ENCODE peak calls at places on chromosome 21, in eight cellular contexts. Z is psoas muscle, I is progenitor cell of endocrine pancreas, J is kidney, M is mesothelial cell of epicardium, B is foreskin keratinocyte, S is endothelial cell, F is left ventricle myocardium inferior. Q is an unnamed sample.

GRCh38 chr21:46100020-46100419 is 2.1 kb downstream of the COL6A2 start:
- DNase-seq in F (no peak), J (peak), M (peak), B (no peak), S (no peak), I (no peak), Z (no peak), Q (no peak)

GRCh38 chr21:44331650-44332306 is 7.4 kb downstream of the CFAP410 start:
- DNase-seq in S (no peak), J (no peak), M (no peak), F (no peak), I (no peak), B (no peak), Z (no peak), Q (peak)

GRCh38 chr21:46327711-46328110 is 3.8 kb downstream of the PCNT start:
- DNase-seq in F (no peak), S (no peak), M (no peak), B (no peak), I (no peak), J (no peak), Z (no peak), Q (no peak)

GRCh38 chr21:45641480-45642035 is 2.0 kb upstream of the PCBP3 start:
- DNase-seq in F (no peak), I (no peak), J (no peak), Z (no peak), B (no peak), M (no peak), S (no peak), Q (no peak)

GRCh38 chr21:40846566-40847411 is at the start of gene DSCAM:
- DNase-seq in B (peak), J (no peak), I (peak), M (peak), Z (no peak), S (peak), F (no peak), Q (peak)

GRCh38 chr21:19648376-19648775 is 1244.8 kb upstream of the TMPRSS15 start:
- DNase-seq in M (no peak), I (no peak), F (no peak), Z (no peak), J (no peak), B (no peak), S (no peak), Q (no peak)

GRCh38 chr21:45938453-45938755 is 43.2 kb upstream of the COL6A1 start:
- DNase-seq in J (no peak), F (no peak), Z (no peak), I (no peak), M (no peak), S (no peak), B (no peak), Q (no peak)

GRCh38 chr21:16179732-16180131 is 449.9 kb downstream of the USP25 start:
- DNase-seq in I (no peak), B (no peak), S (no peak), M (no peak), J (no peak), Z (no peak), F (no peak), Q (no peak)

GRCh38 chr21:45270306-45270821 is 17.3 kb downstream of the POFUT2 start:
- DNase-seq in M (no peak), I (no peak), J (peak), S (no peak), B (no peak), Z (no peak), F (no peak), Q (no peak)

GRCh38 chr21:46325073-46325912 is 1.3 kb downstream of the PCNT start:
- DNase-seq in J (peak), Z (peak), I (peak), B (peak), F (peak), M (peak), S (peak), Q (peak)

GRCh38 chr21:15686506-15686905 is 43.3 kb upstream of the USP25 start:
- DNase-seq in Z (no peak), B (no peak), I (no peak), M (no peak), F (no peak), S (no peak), J (no peak), Q (no peak)

GRCh38 chr21:28521932-28522826 is 470.5 kb downstream of the LTN1 start:
- DNase-seq in M (no peak), Z (no peak), I (no peak), B (no peak), F (no peak), J (no peak), S (peak), Q (peak)

GRCh38 chr21:22421416-22422190 is 1423.4 kb downstream of the NCAM2 start:
- DNase-seq in I (no peak), S (no peak), Z (no peak), J (no peak), B (no peak), M (no peak), F (no peak), Q (no peak)

GRCh38 chr21:42750737-42751530 is 97.5 kb downstream of the PDE9A start:
- DNase-seq in Z (no peak), B (no peak), F (no peak), S (no peak), J (peak), I (no peak), M (no peak), Q (no peak)

GRCh38 chr21:39681845-39682244 is 63.1 kb upstream of the IGSF5 start:
- DNase-seq in B (peak), Z (no peak), J (no peak), F (no peak), M (no peak), I (no peak), S (no peak), Q (no peak)

GRCh38 chr21:42056468-42056867 is 14.6 kb upstream of the UMODL1 start:
- DNase-seq in Z (no peak), F (no peak), I (no peak), S (no peak), B (no peak), M (no peak), J (peak), Q (no peak)

GRCh38 chr21:41684381-41685245 is 82.2 kb downstream of the RIPK4 start:
- DNase-seq in J (no peak), S (no peak), Z (no peak), B (peak), I (no peak), M (no peak), F (no peak), Q (no peak)

GRCh38 chr21:45954271-45954670 is 27.3 kb upstream of the COL6A1 start:
- DNase-seq in J (no peak), M (no peak), F (no peak), S (no peak), I (no peak), Z (no peak), B (no peak), Q (no peak)

GRCh38 chr21:31732891-31733520 is 1.1 kb upstream of the SCAF4 start:
- DNase-seq in F (no peak), J (no peak), B (no peak), I (no peak), M (no peak), Z (no peak), S (no peak), Q (peak)

GRCh38 chr21:41479686-41480085 is 28.3 kb downstream of the TMPRSS2 start:
- DNase-seq in J (no peak), F (no peak), I (no peak), B (no peak), Z (no peak), M (no peak), S (no peak), Q (no peak)

GRCh38 chr21:41211041-41211426 is 43.1 kb downstream of the BACE2 start:
- DNase-seq in S (no peak), I (no peak), Z (no peak), J (no peak), F (no peak), B (no peak), M (no peak), Q (no peak)

GRCh38 chr21:46429754-46430681 is 28.7 kb upstream of the DIP2A start:
- DNase-seq in Z (peak), J (peak), S (no peak), F (no peak), B (no peak), I (no peak), M (no peak), Q (no peak)

GRCh38 chr21:32007461-32007860 is 134.6 kb downstream of the HUNK start:
- DNase-seq in J (no peak), S (no peak), B (no peak), I (no peak), Z (no peak), M (no peak), F (no peak), Q (no peak)

GRCh38 chr21:25827513-25827912 is 92.7 kb downstream of the GABPA start:
- DNase-seq in I (no peak), Z (no peak), J (no peak), M (no peak), S (no peak), B (no peak), F (no peak), Q (no peak)

GRCh38 chr21:41932576-41933258 is 21.1 kb downstream of the C2CD2 start:
- DNase-seq in I (no peak), M (no peak), J (no peak), S (no peak), F (peak), B (no peak), Z (no peak), Q (no peak)

GRCh38 chr21:39956586-39956985 is 89.3 kb downstream of the PCP4 start:
- DNase-seq in I (no peak), F (no peak), J (no peak), Z (no peak), B (no peak), M (no peak), S (no peak), Q (no peak)

GRCh38 chr21:41521489-41522027 is 13.6 kb upstream of the TMPRSS2 start:
- DNase-seq in F (no peak), B (no peak), S (no peak), I (no peak), Z (no peak), M (no peak), J (no peak), Q (no peak)

GRCh38 chr21:29643289-29643688 is 296.5 kb downstream of the GRIK1 start:
- DNase-seq in S (no peak), M (no peak), F (no peak), Z (no peak), B (no peak), J (no peak), I (no peak), Q (no peak)

GRCh38 chr21:40129809-40130208 is 262.6 kb downstream of the PCP4 start:
- DNase-seq in I (no peak), M (no peak), Z (no peak), J (no peak), F (no peak), B (no peak), S (no peak), Q (no peak)

GRCh38 chr21:44966135-44967081 is 26.6 kb downstream of the SLX9 start:
- DNase-seq in F (peak), B (no peak), M (peak), I (no peak), Z (peak), J (peak), S (no peak), Q (no peak)

GRCh38 chr21:14713109-14713508 is 167.0 kb upstream of the SAMSN1 start:
- DNase-seq in M (no peak), J (no peak), B (no peak), Z (no peak), I (no peak), F (no peak), S (no peak), Q (no peak)

GRCh38 chr21:16294128-16294527 is 564.3 kb downstream of the USP25 start:
- DNase-seq in S (no peak), F (no peak), M (no peak), Z (no peak), I (no peak), J (no peak), B (no peak), Q (no peak)

GRCh38 chr21:42193131-42193671 is 25.7 kb upstream of the ABCG1 start:
- DNase-seq in F (no peak), S (no peak), J (no peak), M (no peak), Z (no peak), I (no peak), B (no peak), Q (no peak)

GRCh38 chr21:44700101-44701022 is 3.4 kb downstream of the KRTAP10-12 start:
- DNase-seq in I (no peak), B (no peak), M (peak), S (no peak), Z (no peak), J (no peak), F (no peak), Q (no peak)

DNA sequence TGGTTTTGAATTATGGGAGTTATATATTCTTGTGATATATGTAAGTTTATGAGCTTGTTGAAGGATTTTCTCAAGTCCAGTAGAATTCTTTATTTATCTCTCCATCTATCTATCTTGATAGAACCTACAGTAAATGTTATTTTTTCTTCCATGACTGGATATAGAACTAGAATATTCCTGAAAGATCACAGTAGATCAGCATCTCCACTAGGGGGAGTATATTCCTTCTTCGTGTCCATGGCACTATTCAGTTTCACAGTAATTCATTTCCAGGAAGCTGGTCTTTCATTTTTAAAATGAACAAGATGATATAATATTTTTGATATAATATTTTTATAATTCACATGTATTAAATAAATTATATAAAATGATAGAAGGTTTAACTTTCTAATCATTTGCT is 18.8 kb downstream of the TMPRSS15 start:
- DNase-seq in J (no peak), S (no peak), M (no peak), Z (no peak), I (no peak), F (no peak), B (no peak), Q (no peak)
- TF ChIP-seq CTCF in J (peak), S (peak), M (peak), Z (peak), I (peak), F (peak), B (peak), Q (peak)

GRCh38 chr21:33025106-33025470 is 647 bp upstream of the OLIG2 start:
- DNase-seq in J (no peak), Z (no peak), B (no peak), M (no peak), F (no peak), S (peak), I (no peak), Q (peak)
- TF ChIP-seq CTCF in J (no peak), Z (no peak), B (no peak), M (peak), F (no peak), S (peak), I (peak), Q (peak)

GRCh38 chr21:36881223-36881622 is 85.2 kb downstream of the HLCS start:
- DNase-seq in F (no peak), J (no peak), I (no peak), B (no peak), S (no peak), M (no peak), Z (no peak), Q (no peak)
- TF ChIP-seq CTCF in F (no peak), J (no peak), I (no peak), B (no peak), S (no peak), M (no peak), Z (no peak), Q (no peak)

DNA sequence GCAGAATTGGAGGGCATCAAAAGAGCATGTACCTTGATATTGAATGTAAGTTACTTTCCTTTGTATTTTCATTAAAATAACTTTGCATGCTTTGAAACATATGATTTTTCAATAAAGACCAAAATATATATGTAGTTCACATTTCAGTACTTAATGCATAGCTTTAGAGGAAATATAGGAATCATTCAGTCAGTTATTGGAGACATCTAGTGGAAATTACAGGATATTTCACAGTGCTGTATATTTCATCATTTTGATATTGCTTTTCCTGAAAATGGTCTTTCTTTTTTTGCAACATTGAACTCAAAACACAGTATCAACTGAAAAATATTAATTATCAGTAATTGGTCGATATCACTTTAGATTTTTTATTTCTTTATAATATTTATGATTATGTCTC is 375.8 kb downstream of the NCAM2 start:
- DNase-seq in B (no peak), M (no peak), J (no peak), I (no peak), F (no peak), S (no peak), Z (no peak), Q (no peak)
- TF ChIP-seq CTCF in B (no peak), M (no peak), J (no peak), I (no peak), F (no peak), S (no peak), Z (no peak), Q (no peak)